ENCODE peak calls at places on chromosomes 5 and 9, in six cellular contexts. One of them, this sample, is unnamed.
A peak's percentile ranks its signal among the peaks of the same experiment; 100 is the strongest.

GRCh38 chr5:141846031-141846430 is 32.2 kb downstream of the PCDH1 start:
- DNase-seq in stimulated activated CD8-positive, alpha-beta memory T cell treated with anti-CD3 and anti-CD28 coated beads, Interleukin-7, amount 100 ng/mL, for 1 hour: no peak
- DNase-seq in endothelial cell of umbilical vein: no peak
- DNase-seq in AG08396: peak; percentile 59
- DNase-seq in germinal center: no peak
- DNase-seq in PC-3: no peak
- DNase-seq in this sample: no peak

GRCh38 chr5:175847503-175847902 is 23.9 kb upstream of the CPLX2 start:
- DNase-seq in germinal center: no peak
- DNase-seq in AG08396: peak; percentile 35
- DNase-seq in stimulated activated CD8-positive, alpha-beta memory T cell treated with anti-CD3 and anti-CD28 coated beads, Interleukin-7, amount 100 ng/mL, for 1 hour: no peak
- DNase-seq in endothelial cell of umbilical vein: no peak
- DNase-seq in PC-3: no peak
- DNase-seq in this sample: no peak

GRCh38 chr9:89000973-89001916 is 10.0 kb downstream of the S1PR3 start:
- DNase-seq in PC-3: peak; percentile 79
- DNase-seq in germinal center: peak; percentile 68
- DNase-seq in endothelial cell of umbilical vein: peak; percentile 77
- DNase-seq in stimulated activated CD8-positive, alpha-beta memory T cell treated with anti-CD3 and anti-CD28 coated beads, Interleukin-7, amount 100 ng/mL, for 1 hour: peak; percentile 55
- DNase-seq in AG08396: peak; percentile 80
- DNase-seq in this sample: peak; percentile 54

GRCh38 chr5:55864606-55865541 is 13.7 kb downstream of the IL31RA start:
- DNase-seq in stimulated activated CD8-positive, alpha-beta memory T cell treated with anti-CD3 and anti-CD28 coated beads, Interleukin-7, amount 100 ng/mL, for 1 hour: no peak
- DNase-seq in AG08396: no peak
- DNase-seq in endothelial cell of umbilical vein: no peak
- DNase-seq in PC-3: no peak
- DNase-seq in germinal center: no peak
- DNase-seq in this sample: no peak

GRCh38 chr9:104802110-104802509 is 38.2 kb downstream of the NIPSNAP3B start:
- DNase-seq in PC-3: no peak
- DNase-seq in stimulated activated CD8-positive, alpha-beta memory T cell treated with anti-CD3 and anti-CD28 coated beads, Interleukin-7, amount 100 ng/mL, for 1 hour: no peak
- DNase-seq in germinal center: no peak
- DNase-seq in endothelial cell of umbilical vein: no peak
- DNase-seq in AG08396: no peak
- DNase-seq in this sample: no peak

GRCh38 chr9:16434522-16434921 is 435.9 kb downstream of the BNC2 start:
- DNase-seq in germinal center: no peak
- DNase-seq in AG08396: peak; percentile 19
- DNase-seq in endothelial cell of umbilical vein: no peak
- DNase-seq in PC-3: no peak
- DNase-seq in stimulated activated CD8-positive, alpha-beta memory T cell treated with anti-CD3 and anti-CD28 coated beads, Interleukin-7, amount 100 ng/mL, for 1 hour: no peak
- DNase-seq in this sample: no peak

GRCh38 chr5:104241051-104241450 is 678.5 kb upstream of the NUDT12 start:
- DNase-seq in endothelial cell of umbilical vein: no peak
- DNase-seq in AG08396: no peak
- DNase-seq in PC-3: no peak
- DNase-seq in stimulated activated CD8-positive, alpha-beta memory T cell treated with anti-CD3 and anti-CD28 coated beads, Interleukin-7, amount 100 ng/mL, for 1 hour: no peak
- DNase-seq in germinal center: no peak
- DNase-seq in this sample: no peak

GRCh38 chr9:83920469-83920941 is 727 bp downstream of the KIF27 start:
- DNase-seq in AG08396: no peak
- DNase-seq in stimulated activated CD8-positive, alpha-beta memory T cell treated with anti-CD3 and anti-CD28 coated beads, Interleukin-7, amount 100 ng/mL, for 1 hour: no peak
- DNase-seq in germinal center: peak; percentile 49
- DNase-seq in PC-3: peak; percentile 53
- DNase-seq in endothelial cell of umbilical vein: peak; percentile 63
- DNase-seq in this sample: peak; percentile 68

GRCh38 chr5:130874861-130875419 is 290.1 kb downstream of the HINT1 start:
- DNase-seq in PC-3: no peak
- DNase-seq in endothelial cell of umbilical vein: no peak
- DNase-seq in stimulated activated CD8-positive, alpha-beta memory T cell treated with anti-CD3 and anti-CD28 coated beads, Interleukin-7, amount 100 ng/mL, for 1 hour: no peak
- DNase-seq in germinal center: no peak
- DNase-seq in AG08396: no peak
- DNase-seq in this sample: no peak

GRCh38 chr5:138449501-138450239 is 10.8 kb downstream of the REEP2 start:
- DNase-seq in stimulated activated CD8-positive, alpha-beta memory T cell treated with anti-CD3 and anti-CD28 coated beads, Interleukin-7, amount 100 ng/mL, for 1 hour: peak; percentile 59
- DNase-seq in AG08396: peak; percentile 95
- DNase-seq in germinal center: peak; percentile 91
- DNase-seq in PC-3: peak; percentile 85
- DNase-seq in endothelial cell of umbilical vein: peak; percentile 80
- DNase-seq in this sample: peak; percentile 56

This sample was measured in bronchial epithelial cell.